ENCODE peak calls at places on chromosomes 3 and 15, in ten cellular contexts. X, V, Q, B, A, C, R, F, H and I are unnamed samples.

GRCh38 chr3:58666683-58667082 is at the start of gene FAM3D:
- DNase-seq in X (peak; percentile 17), V (peak; percentile 21), Q (no peak), B (no peak), A (no peak), C (no peak), R (peak; percentile 98), F (no peak), H (no peak), I (peak; percentile 62)

GRCh38 chr3:157098823-157099185 is 61.1 kb downstream of the CCNL1 start:
- DNase-seq in X (no peak), V (no peak), Q (no peak), B (no peak), A (peak; percentile 79), C (no peak), R (no peak), F (no peak), H (no peak), I (no peak)

GRCh38 chr3:189621948-189622603 is 9.1 kb upstream of the TP63 start:
- DNase-seq in X (no peak), V (peak; percentile 15), Q (no peak), B (no peak), A (peak; percentile 26), C (no peak), R (no peak), F (no peak), H (no peak), I (no peak)

GRCh38 chr3:49531218-49531617 is 23.1 kb upstream of the BSN start:
- DNase-seq in X (no peak), V (no peak), Q (no peak), B (no peak), A (no peak), C (no peak), R (no peak), F (no peak), H (no peak), I (no peak)

GRCh38 chr3:124514681-124515080 is 215.6 kb upstream of the UMPS start:
- DNase-seq in X (no peak), V (peak; percentile 47), Q (no peak), B (no peak), A (no peak), C (no peak), R (no peak), F (no peak), H (no peak), I (no peak)

GRCh38 chr3:24110051-24110450 is 165.0 kb downstream of the NR1D2 start:
- DNase-seq in X (no peak), V (no peak), Q (no peak), B (no peak), A (peak; percentile 17), C (no peak), R (no peak), F (no peak), H (no peak), I (no peak)

GRCh38 chr3:185131602-185132256 is 21.1 kb downstream of the C3orf70 start:
- DNase-seq in X (no peak), V (no peak), Q (no peak), B (no peak), A (no peak), C (no peak), R (no peak), F (no peak), H (peak; percentile 31), I (no peak)

GRCh38 chr15:56208641-56209155 is 35.0 kb downstream of the RFX7 start:
- DNase-seq in X (no peak), V (no peak), Q (no peak), B (no peak), A (peak; percentile 14), C (no peak), R (no peak), F (no peak), H (no peak), I (no peak)

GRCh38 chr3:66489115-66489514 is 11.7 kb downstream of the LRIG1 start:
- DNase-seq in X (no peak), V (no peak), Q (no peak), B (no peak), A (no peak), C (no peak), R (no peak), F (no peak), H (no peak), I (no peak)

GRCh38 chr3:66490984-66491383 is 9.8 kb downstream of the LRIG1 start:
- DNase-seq in X (no peak), V (no peak), Q (no peak), B (no peak), A (no peak), C (no peak), R (no peak), F (no peak), H (peak; percentile 74), I (no peak)

GRCh38 chr3:66488492-66488891 is 12.3 kb downstream of the LRIG1 start:
- DNase-seq in X (no peak), V (no peak), Q (no peak), B (no peak), A (no peak), C (no peak), R (no peak), F (no peak), H (no peak), I (no peak)

GRCh38 chr3:66489577-66489976 is 11.2 kb downstream of the LRIG1 start:
- DNase-seq in X (no peak), V (no peak), Q (no peak), B (no peak), A (no peak), C (no peak), R (no peak), F (no peak), H (no peak), I (no peak)

DNA sequence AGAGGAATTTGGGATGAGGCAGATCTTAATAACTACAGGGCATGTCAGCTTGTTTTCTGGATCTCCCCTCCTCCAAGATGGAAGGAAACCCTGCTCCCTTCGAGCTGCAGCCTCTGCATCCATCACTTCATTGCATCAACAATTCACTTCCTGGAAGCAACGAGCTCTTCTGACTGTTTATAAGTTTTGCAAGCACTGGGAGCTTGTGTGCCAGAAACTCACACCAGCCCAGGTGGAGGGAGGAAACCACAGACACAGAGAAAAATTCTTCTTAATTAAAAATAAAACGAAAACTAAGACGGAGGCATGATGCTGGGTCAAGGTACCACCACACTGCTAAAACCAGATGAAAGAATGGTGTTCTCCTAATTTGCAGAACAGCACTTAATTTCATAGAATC is 10.6 kb downstream of the LRIG1 start:
- DNase-seq in X (no peak), V (no peak), Q (no peak), B (no peak), A (peak; percentile 36), C (no peak), R (peak; percentile 51), F (no peak), H (no peak), I (no peak)
- H3K4me1 ChIP-seq in X (peaks cover 97% of the 10 kb centered on the region), V (no peaks in the 10 kb centered on the region), Q (peaks cover 19% of the 10 kb centered on the region), B (no peaks in the 10 kb centered on the region), A (peaks cover 69% of the 10 kb centered on the region), C (no peaks in the 10 kb centered on the region), R (peaks cover 20% of the 10 kb centered on the region), F (no peaks in the 10 kb centered on the region), H (peaks cover 97% of the 10 kb centered on the region), I (no peaks in the 10 kb centered on the region)

DNA sequence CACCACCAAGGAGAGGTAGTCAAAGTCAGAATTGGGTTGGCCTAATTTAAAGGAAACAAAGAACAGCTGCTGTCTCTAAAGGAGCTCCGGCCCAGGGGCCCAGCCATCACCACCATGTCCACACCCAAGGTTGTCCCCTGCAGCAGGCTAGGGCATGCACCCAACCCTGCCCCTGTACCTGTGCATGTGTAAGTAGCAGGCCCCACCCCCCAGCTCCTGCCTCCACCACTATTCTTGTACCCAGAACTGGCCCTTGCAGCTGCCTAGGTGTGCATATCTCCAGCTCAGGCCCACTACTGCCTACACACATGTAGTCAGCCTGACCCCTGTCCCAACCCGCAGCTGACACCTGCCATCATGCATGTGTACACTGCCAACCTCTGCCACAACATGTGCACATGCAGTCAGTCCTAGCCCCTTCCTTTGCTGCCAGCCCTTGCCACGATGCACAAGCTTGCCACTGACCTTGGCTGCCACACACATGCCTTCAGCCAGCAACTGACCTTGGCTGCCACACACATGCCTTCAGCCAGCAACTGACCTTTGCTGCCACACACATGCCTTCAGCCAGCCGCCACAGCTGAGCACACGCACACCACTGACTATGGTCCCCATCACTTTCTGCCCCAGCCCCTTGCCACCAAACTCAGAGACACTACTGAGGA is 39.7 kb downstream of the FGF12 start:
- DNase-seq in X (peak; percentile 26), V (no peak), Q (no peak), B (no peak), A (no peak), C (no peak), R (no peak), F (no peak), H (no peak), I (no peak)
- H3K4me3 ChIP-seq in X (no peak overlapping the region), V (no peak overlapping the region), Q (no peak overlapping the region), B (no peak overlapping the region), A (no peak overlapping the region), C (no peak overlapping the region), R (no peak overlapping the region), F (no peak overlapping the region), H (no peak overlapping the region), I (no peak overlapping the region)

GRCh38 chr3:187746059-187746453 is 788 bp upstream of the BCL6 start:
- DNase-seq in X (no peak), V (no peak), Q (no peak), B (no peak), A (peak; percentile 38), C (no peak), R (no peak), F (no peak), H (no peak), I (no peak)

GRCh38 chr3:187750041-187750512 is 4.8 kb upstream of the BCL6 start:
- DNase-seq in X (peak; percentile 33), V (peak; percentile 95), Q (no peak), B (no peak), A (peak; percentile 48), C (no peak), R (peak; percentile 90), F (peak; percentile 16), H (peak; percentile 66), I (no peak)

GRCh38 chr3:187746479-187747335 is 1.4 kb upstream of the BCL6 start:
- DNase-seq in X (no peak), V (peak; percentile 21), Q (peak; percentile 69), B (no peak), A (peak; percentile 65), C (no peak), R (no peak), F (no peak), H (peak; percentile 69), I (no peak)

GRCh38 chr3:187747506-187747905 is 2.2 kb upstream of the BCL6 start:
- DNase-seq in X (no peak), V (no peak), Q (no peak), B (no peak), A (no peak), C (no peak), R (no peak), F (no peak), H (no peak), I (no peak)

GRCh38 chr3:187748050-187748481 is 2.8 kb upstream of the BCL6 start:
- DNase-seq in X (peak; percentile 88), V (peak; percentile 96), Q (peak; percentile 95), B (peak; percentile 60), A (peak; percentile 87), C (peak; percentile 77), R (peak; percentile 91), F (peak; percentile 41), H (peak; percentile 95), I (peak; percentile 96)
- H3K4me1 ChIP-seq in X (peaks cover 29% of the 10 kb centered on the region), V (peaks cover 39% of the 10 kb centered on the region), Q (peaks cover 12% of the 10 kb centered on the region), B (peaks cover 5% of the 10 kb centered on the region), A (peaks cover 15% of the 10 kb centered on the region), C (peaks cover 45% of the 10 kb centered on the region), R (peaks cover 3% of the 10 kb centered on the region), F (peaks cover 48% of the 10 kb centered on the region), H (peaks cover 47% of the 10 kb centered on the region), I (peaks cover 26% of the 10 kb centered on the region)

GRCh38 chr3:147420361-147421183 is 11.4 kb downstream of the ZIC1 start:
- DNase-seq in X (no peak), V (no peak), Q (no peak), B (peak; percentile 20), A (no peak), C (no peak), R (no peak), F (no peak), H (peak; percentile 15), I (no peak)

GRCh38 chr3:147417896-147418295 is 8.7 kb downstream of the ZIC1 start:
- DNase-seq in X (no peak), V (no peak), Q (no peak), B (no peak), A (no peak), C (no peak), R (no peak), F (no peak), H (no peak), I (no peak)

GRCh38 chr3:147419062-147419701 is 10.0 kb downstream of the ZIC1 start:
- DNase-seq in X (no peak), V (no peak), Q (peak; percentile 69), B (peak; percentile 65), A (peak; percentile 57), C (no peak), R (no peak), F (no peak), H (peak; percentile 97), I (no peak)

GRCh38 chr3:147419731-147420360 is 10.7 kb downstream of the ZIC1 start:
- DNase-seq in X (no peak), V (no peak), Q (no peak), B (no peak), A (no peak), C (no peak), R (no peak), F (no peak), H (peak; percentile 17), I (no peak)

GRCh38 chr3:147418352-147418751 is 9.2 kb downstream of the ZIC1 start:
- DNase-seq in X (no peak), V (no peak), Q (no peak), B (no peak), A (no peak), C (no peak), R (no peak), F (no peak), H (peak; percentile 9), I (no peak)
- H3K4me3 ChIP-seq in X (no peak overlapping the region), V (no peak overlapping the region), Q (peak overlapping the region; percentile 44), B (no peak overlapping the region), A (peak overlapping the region; percentile 25), C (no peak overlapping the region), R (no peak overlapping the region), F (no peak overlapping the region), H (no peak overlapping the region), I (no peak overlapping the region)